ENCODE peak calls at places on chromosomes 13 and 19, in ten cellular contexts. One of them, this sample, is unnamed.

GRCh38 chr13:88919970-88920628 is 1248.9 kb downstream of the SLITRK5 start:
- DNase-seq in sciatic nerve: no peak
- DNase-seq in tibial artery: no peak
- DNase-seq in caudate nucleus: no peak
- DNase-seq in NCI-H1092: no peak
- DNase-seq in SW480: no peak
- DNase-seq in choroid plexus epithelial cell: no peak
- DNase-seq in posterior cingulate gyrus: no peak
- DNase-seq in GM19239: no peak
- DNase-seq in SW 1271: no peak
- DNase-seq in this sample: no peak

GRCh38 chr19:32933571-32933970 is 38.2 kb downstream of the CEP89 start:
- DNase-seq in NCI-H1092: no peak
- DNase-seq in posterior cingulate gyrus: no peak
- DNase-seq in SW 1271: no peak
- DNase-seq in sciatic nerve: no peak
- DNase-seq in choroid plexus epithelial cell: no peak
- DNase-seq in GM19239: no peak
- DNase-seq in caudate nucleus: no peak
- DNase-seq in tibial artery: no peak
- DNase-seq in SW480: no peak
- DNase-seq in this sample: no peak

GRCh38 chr13:96821381-96821780 is 172.9 kb downstream of the OXGR1 start:
- DNase-seq in SW480: no peak
- DNase-seq in GM19239: no peak
- DNase-seq in SW 1271: no peak
- DNase-seq in NCI-H1092: no peak
- DNase-seq in posterior cingulate gyrus: no peak
- DNase-seq in tibial artery: no peak
- DNase-seq in sciatic nerve: no peak
- DNase-seq in caudate nucleus: no peak
- DNase-seq in choroid plexus epithelial cell: no peak
- DNase-seq in this sample: no peak

GRCh38 chr19:47541507-47541906 is 26.6 kb upstream of the NAPA start:
- DNase-seq in tibial artery: no peak
- DNase-seq in SW480: no peak
- DNase-seq in SW 1271: no peak
- DNase-seq in sciatic nerve: no peak
- DNase-seq in NCI-H1092: no peak
- DNase-seq in choroid plexus epithelial cell: no peak
- DNase-seq in caudate nucleus: no peak
- DNase-seq in posterior cingulate gyrus: no peak
- DNase-seq in GM19239: peak
- DNase-seq in this sample: no peak

GRCh38 chr13:50291611-50292010 is 276.4 kb downstream of the KCNRG start:
- DNase-seq in choroid plexus epithelial cell: no peak
- DNase-seq in posterior cingulate gyrus: no peak
- DNase-seq in SW 1271: no peak
- DNase-seq in tibial artery: no peak
- DNase-seq in GM19239: no peak
- DNase-seq in sciatic nerve: no peak
- DNase-seq in NCI-H1092: no peak
- DNase-seq in SW480: no peak
- DNase-seq in caudate nucleus: no peak
- DNase-seq in this sample: no peak

GRCh38 chr13:73894995-73895571 is 239.1 kb downstream of the KLF12 start:
- DNase-seq in posterior cingulate gyrus: no peak
- DNase-seq in caudate nucleus: no peak
- DNase-seq in NCI-H1092: no peak
- DNase-seq in SW480: no peak
- DNase-seq in choroid plexus epithelial cell: no peak
- DNase-seq in tibial artery: no peak
- DNase-seq in GM19239: no peak
- DNase-seq in SW 1271: no peak
- DNase-seq in sciatic nerve: no peak
- DNase-seq in this sample: no peak

GRCh38 chr19:807627-808175 is 10.4 kb downstream of the PTBP1 start:
- DNase-seq in GM19239: no peak
- DNase-seq in choroid plexus epithelial cell: no peak
- DNase-seq in posterior cingulate gyrus: no peak
- DNase-seq in NCI-H1092: no peak
- DNase-seq in SW480: no peak
- DNase-seq in tibial artery: no peak
- DNase-seq in SW 1271: no peak
- DNase-seq in sciatic nerve: no peak
- DNase-seq in caudate nucleus: no peak
- DNase-seq in this sample: no peak

GRCh38 chr13:107867701-107868661 is 347.4 kb downstream of the LIG4 start:
- DNase-seq in posterior cingulate gyrus: peak
- DNase-seq in SW 1271: no peak
- DNase-seq in sciatic nerve: no peak
- DNase-seq in SW480: no peak
- DNase-seq in caudate nucleus: peak
- DNase-seq in NCI-H1092: peak
- DNase-seq in choroid plexus epithelial cell: peak
- DNase-seq in tibial artery: no peak
- DNase-seq in GM19239: no peak
- DNase-seq in this sample: peak

GRCh38 chr19:33501957-33502356 is 19.6 kb downstream of the PEPD start:
- DNase-seq in GM19239: no peak
- DNase-seq in SW480: no peak
- DNase-seq in choroid plexus epithelial cell: no peak
- DNase-seq in NCI-H1092: no peak
- DNase-seq in tibial artery: peak
- DNase-seq in posterior cingulate gyrus: no peak
- DNase-seq in SW 1271: no peak
- DNase-seq in caudate nucleus: no peak
- DNase-seq in sciatic nerve: no peak
- DNase-seq in this sample: no peak

GRCh38 chr19:19137556-19138109 is 645 bp downstream of the TMEM161A start:
- DNase-seq in SW480: no peak
- DNase-seq in caudate nucleus: no peak
- DNase-seq in GM19239: no peak
- DNase-seq in NCI-H1092: no peak
- DNase-seq in choroid plexus epithelial cell: peak
- DNase-seq in sciatic nerve: no peak
- DNase-seq in tibial artery: no peak
- DNase-seq in SW 1271: no peak
- DNase-seq in posterior cingulate gyrus: no peak
- DNase-seq in this sample: no peak

GRCh38 chr13:56615572-56615971 is 525.1 kb upstream of the PRR20A start:
- DNase-seq in sciatic nerve: no peak
- DNase-seq in posterior cingulate gyrus: no peak
- DNase-seq in SW480: no peak
- DNase-seq in tibial artery: no peak
- DNase-seq in caudate nucleus: no peak
- DNase-seq in choroid plexus epithelial cell: no peak
- DNase-seq in NCI-H1092: no peak
- DNase-seq in SW 1271: no peak
- DNase-seq in GM19239: no peak
- DNase-seq in this sample: no peak

GRCh38 chr13:112994084-112994780 is 25.2 kb downstream of the MCF2L start:
- DNase-seq in SW480: peak
- DNase-seq in caudate nucleus: no peak
- DNase-seq in posterior cingulate gyrus: no peak
- DNase-seq in GM19239: no peak
- DNase-seq in sciatic nerve: no peak
- DNase-seq in SW 1271: no peak
- DNase-seq in choroid plexus epithelial cell: no peak
- DNase-seq in tibial artery: no peak
- DNase-seq in NCI-H1092: no peak
- DNase-seq in this sample: no peak

GRCh38 chr19:52095172-52096014 is at the start of gene ZNF841:
- DNase-seq in tibial artery: peak
- DNase-seq in NCI-H1092: peak
- DNase-seq in SW 1271: peak
- DNase-seq in SW480: peak
- DNase-seq in sciatic nerve: peak
- DNase-seq in caudate nucleus: peak
- DNase-seq in choroid plexus epithelial cell: peak
- DNase-seq in GM19239: peak
- DNase-seq in posterior cingulate gyrus: peak
- DNase-seq in this sample: peak

GRCh38 chr19:13010992-13011652 is 15.8 kb downstream of the NFIX start:
- DNase-seq in SW 1271: no peak
- DNase-seq in NCI-H1092: no peak
- DNase-seq in posterior cingulate gyrus: no peak
- DNase-seq in SW480: no peak
- DNase-seq in GM19239: no peak
- DNase-seq in sciatic nerve: no peak
- DNase-seq in caudate nucleus: no peak
- DNase-seq in choroid plexus epithelial cell: no peak
- DNase-seq in tibial artery: no peak
- DNase-seq in this sample: no peak

GRCh38 chr19:47518139-47518538 is 3.3 kb upstream of the NAPA start:
- DNase-seq in caudate nucleus: no peak
- DNase-seq in tibial artery: no peak
- DNase-seq in sciatic nerve: no peak
- DNase-seq in GM19239: peak
- DNase-seq in NCI-H1092: no peak
- DNase-seq in SW480: no peak
- DNase-seq in SW 1271: no peak
- DNase-seq in posterior cingulate gyrus: no peak
- DNase-seq in choroid plexus epithelial cell: peak
- DNase-seq in this sample: no peak

GRCh38 chr19:38385804-38386257 is 2.0 kb downstream of the GGN start:
- DNase-seq in tibial artery: no peak
- DNase-seq in NCI-H1092: no peak
- DNase-seq in sciatic nerve: no peak
- DNase-seq in GM19239: no peak
- DNase-seq in SW480: no peak
- DNase-seq in choroid plexus epithelial cell: no peak
- DNase-seq in posterior cingulate gyrus: no peak
- DNase-seq in SW 1271: no peak
- DNase-seq in caudate nucleus: no peak
- DNase-seq in this sample: no peak

GRCh38 chr19:19618384-19619051 is at the start of gene PBX4:
- DNase-seq in NCI-H1092: peak
- DNase-seq in sciatic nerve: peak
- DNase-seq in SW 1271: peak
- DNase-seq in posterior cingulate gyrus: peak
- DNase-seq in SW480: peak
- DNase-seq in tibial artery: peak
- DNase-seq in caudate nucleus: peak
- DNase-seq in GM19239: peak
- DNase-seq in choroid plexus epithelial cell: peak
- DNase-seq in this sample: peak

GRCh38 chr13:19713186-19713965 is 69.4 kb downstream of the PSPC1 start:
- DNase-seq in caudate nucleus: no peak
- DNase-seq in GM19239: no peak
- DNase-seq in SW480: peak
- DNase-seq in sciatic nerve: no peak
- DNase-seq in posterior cingulate gyrus: no peak
- DNase-seq in choroid plexus epithelial cell: peak
- DNase-seq in NCI-H1092: no peak
- DNase-seq in tibial artery: no peak
- DNase-seq in SW 1271: no peak
- DNase-seq in this sample: no peak

GRCh38 chr13:32383836-32384618 is 43.9 kb downstream of the N4BP2L1 start:
- DNase-seq in choroid plexus epithelial cell: no peak
- DNase-seq in caudate nucleus: no peak
- DNase-seq in SW 1271: no peak
- DNase-seq in tibial artery: no peak
- DNase-seq in posterior cingulate gyrus: no peak
- DNase-seq in sciatic nerve: no peak
- DNase-seq in SW480: no peak
- DNase-seq in GM19239: no peak
- DNase-seq in NCI-H1092: no peak
- DNase-seq in this sample: no peak

GRCh38 chr19:30932854-30933253 is 416.4 kb downstream of the TSHZ3 start:
- DNase-seq in NCI-H1092: no peak
- DNase-seq in SW480: no peak
- DNase-seq in posterior cingulate gyrus: no peak
- DNase-seq in GM19239: no peak
- DNase-seq in tibial artery: no peak
- DNase-seq in choroid plexus epithelial cell: no peak
- DNase-seq in caudate nucleus: no peak
- DNase-seq in sciatic nerve: no peak
- DNase-seq in SW 1271: no peak
- DNase-seq in this sample: no peak

GRCh38 chr19:52237771-52238400 is 31.5 kb upstream of the ZNF766 start:
- DNase-seq in NCI-H1092: no peak
- DNase-seq in choroid plexus epithelial cell: peak
- DNase-seq in sciatic nerve: peak
- DNase-seq in tibial artery: peak
- DNase-seq in SW480: peak
- DNase-seq in GM19239: no peak
- DNase-seq in caudate nucleus: peak
- DNase-seq in posterior cingulate gyrus: peak
- DNase-seq in SW 1271: no peak
- DNase-seq in this sample: peak

GRCh38 chr19:51793994-51794393 is 963 bp upstream of the FPR3 start:
- DNase-seq in GM19239: no peak
- DNase-seq in choroid plexus epithelial cell: no peak
- DNase-seq in NCI-H1092: no peak
- DNase-seq in SW 1271: no peak
- DNase-seq in posterior cingulate gyrus: no peak
- DNase-seq in tibial artery: no peak
- DNase-seq in SW480: no peak
- DNase-seq in sciatic nerve: no peak
- DNase-seq in caudate nucleus: no peak
- DNase-seq in this sample: no peak

GRCh38 chr13:72386138-72386684 is 341.2 kb downstream of the MZT1 start:
- DNase-seq in choroid plexus epithelial cell: no peak
- DNase-seq in SW480: no peak
- DNase-seq in sciatic nerve: no peak
- DNase-seq in SW 1271: no peak
- DNase-seq in tibial artery: no peak
- DNase-seq in posterior cingulate gyrus: no peak
- DNase-seq in NCI-H1092: no peak
- DNase-seq in GM19239: no peak
- DNase-seq in caudate nucleus: no peak
- DNase-seq in this sample: no peak

GRCh38 chr13:24821207-24821606 is 57.2 kb downstream of the RNF17 start:
- DNase-seq in SW 1271: no peak
- DNase-seq in posterior cingulate gyrus: no peak
- DNase-seq in sciatic nerve: no peak
- DNase-seq in NCI-H1092: no peak
- DNase-seq in choroid plexus epithelial cell: no peak
- DNase-seq in GM19239: no peak
- DNase-seq in tibial artery: no peak
- DNase-seq in SW480: no peak
- DNase-seq in caudate nucleus: no peak
- DNase-seq in this sample: no peak

GRCh38 chr13:92175330-92175729 is 776.9 kb downstream of the GPC5 start:
- DNase-seq in SW480: peak
- DNase-seq in posterior cingulate gyrus: no peak
- DNase-seq in tibial artery: no peak
- DNase-seq in sciatic nerve: no peak
- DNase-seq in NCI-H1092: peak
- DNase-seq in choroid plexus epithelial cell: peak
- DNase-seq in caudate nucleus: no peak
- DNase-seq in SW 1271: peak
- DNase-seq in GM19239: no peak
- DNase-seq in this sample: peak

GRCh38 chr19:50460161-50460765 is 16.0 kb upstream of the EMC10 start:
- DNase-seq in GM19239: peak
- DNase-seq in caudate nucleus: no peak
- DNase-seq in SW480: peak
- DNase-seq in tibial artery: no peak
- DNase-seq in SW 1271: no peak
- DNase-seq in sciatic nerve: no peak
- DNase-seq in NCI-H1092: no peak
- DNase-seq in choroid plexus epithelial cell: peak
- DNase-seq in posterior cingulate gyrus: no peak
- DNase-seq in this sample: no peak

GRCh38 chr19:48452656-48453480 is 2.5 kb upstream of the KCNJ14 start:
- DNase-seq in SW 1271: no peak
- DNase-seq in tibial artery: no peak
- DNase-seq in GM19239: no peak
- DNase-seq in posterior cingulate gyrus: no peak
- DNase-seq in NCI-H1092: no peak
- DNase-seq in SW480: no peak
- DNase-seq in caudate nucleus: no peak
- DNase-seq in choroid plexus epithelial cell: no peak
- DNase-seq in sciatic nerve: no peak
- DNase-seq in this sample: no peak

GRCh38 chr19:46979103-46979769 is 40.4 kb upstream of the NPAS1 start:
- DNase-seq in sciatic nerve: no peak
- DNase-seq in choroid plexus epithelial cell: no peak
- DNase-seq in NCI-H1092: no peak
- DNase-seq in caudate nucleus: no peak
- DNase-seq in SW480: no peak
- DNase-seq in SW 1271: no peak
- DNase-seq in GM19239: no peak
- DNase-seq in tibial artery: peak
- DNase-seq in posterior cingulate gyrus: no peak
- DNase-seq in this sample: no peak